ENCODE peak calls at places on chromosomes 4 and X, in nine cellular contexts. Q is SK-N-SH, J is Panc1, F is upper lobe of left lung, A is vagina, K is stomach, D is H1, O is HL-60, V is GM12878. P is an unnamed sample. For H3K27me3, the result is how much of the 10 kb centered on the place peaks cover.

GRCh38 chr4:26503427-26503826 is 13.1 kb upstream of the CCKAR start:
- DNase-seq in F (no peak), O (no peak), D (no peak), K (no peak), V (no peak), J (no peak), A (no peak), Q (no peak), P (no peak)

GRCh38 chr4:134465417-134465816 is 263.8 kb upstream of the PABPC4L start:
- DNase-seq in D (no peak), V (no peak), Q (no peak), F (no peak), K (no peak), A (no peak), J (no peak), O (no peak), P (no peak)

GRCh38 chr4:60201052-60201673 is 999.0 kb upstream of the ADGRL3 start:
- DNase-seq in F (no peak), Q (peak), V (no peak), J (peak), D (peak), K (peak), A (no peak), O (peak), P (no peak)

GRCh38 chr4:158020175-158020574 is 152.7 kb downstream of the GASK1B start:
- DNase-seq in K (no peak), Q (no peak), F (no peak), J (no peak), O (no peak), D (peak), V (no peak), A (no peak), P (peak)

GRCh38 chr4:2757426-2757825 is 1.3 kb upstream of the TNIP2 start:
- DNase-seq in F (no peak), V (no peak), O (no peak), A (no peak), D (no peak), J (no peak), Q (peak), K (no peak), P (no peak)

GRCh38 chrX:111322231-111322855 is 52.1 kb upstream of the CAPN6 start:
- DNase-seq in F (no peak), K (no peak), Q (no peak), D (no peak), J (no peak), V (no peak), A (no peak), O (no peak), P (no peak)

GRCh38 chr4:182764137-182764536 is 153.0 kb downstream of the DCTD start:
- DNase-seq in Q (no peak), K (no peak), D (no peak), A (no peak), J (no peak), V (no peak), O (no peak), F (no peak), P (no peak)

GRCh38 chr4:6071191-6071958 is 53.1 kb upstream of the C4orf50 start:
- DNase-seq in O (no peak), V (no peak), J (no peak), F (no peak), A (no peak), Q (no peak), K (no peak), D (no peak), P (peak)

GRCh38 chr4:1511441-1512041 is 105.3 kb upstream of the NKX1-1 start:
- DNase-seq in Q (peak), J (no peak), V (no peak), A (no peak), F (peak), K (no peak), D (no peak), O (peak), P (no peak)

DNA sequence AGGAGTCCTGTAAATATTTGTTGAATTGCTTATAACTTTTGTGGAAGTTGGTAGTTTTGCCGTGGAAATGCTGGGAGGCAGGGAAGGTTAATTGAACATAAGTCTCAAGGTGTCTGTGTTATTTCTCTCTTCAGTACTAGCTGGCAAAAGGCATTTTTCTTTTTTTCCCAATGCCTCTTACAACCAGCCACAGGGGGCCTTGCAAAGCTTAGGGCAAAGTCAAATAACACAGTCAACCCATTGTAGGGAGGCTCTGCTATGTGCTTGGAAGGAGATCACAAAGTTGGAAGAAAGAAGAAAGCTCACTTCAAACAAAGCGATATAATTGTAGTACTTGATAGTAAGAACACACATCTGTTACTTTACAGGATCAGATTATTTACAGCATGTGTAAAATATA is 802.6 kb downstream of the PDHA2 start:
- DNase-seq in Q (no peak), D (no peak), F (no peak), O (no peak), K (no peak), V (no peak), A (no peak), J (no peak), P (no peak)
- TF ChIP-seq CTCF in Q (no peak), D (no peak), F (no peak), O (no peak), K (no peak), V (no peak), A (no peak), J (no peak), P (no peak)

GRCh38 chr4:173571620-173572019 is 41.6 kb upstream of the HAND2 start:
- DNase-seq in Q (no peak), F (no peak), V (no peak), O (no peak), D (no peak), K (no peak), J (no peak), A (no peak), P (no peak)

GRCh38 chr4:173573286-173573685 is 43.3 kb upstream of the HAND2 start:
- DNase-seq in K (no peak), D (no peak), A (no peak), F (no peak), O (no peak), V (no peak), J (no peak), Q (no peak), P (peak)

GRCh38 chr4:173572493-173573129 is 42.6 kb upstream of the HAND2 start:
- DNase-seq in D (no peak), O (no peak), F (no peak), V (no peak), K (no peak), A (no peak), J (no peak), Q (no peak), P (no peak)

GRCh38 chr4:173575482-173576152 is 45.6 kb upstream of the HAND2 start:
- DNase-seq in Q (no peak), V (no peak), D (no peak), A (no peak), O (no peak), K (no peak), F (no peak), J (no peak), P (no peak)

GRCh38 chr4:173573725-173574124 is 43.7 kb upstream of the HAND2 start:
- DNase-seq in J (no peak), Q (no peak), D (no peak), V (no peak), A (no peak), F (no peak), K (no peak), O (no peak), P (no peak)
- TF ChIP-seq POLR2AphosphoS5 in J (no peak), Q (no peak), D (no peak), V (no peak), A (no peak), F (no peak), K (no peak), O (no peak), P (peak)

GRCh38 chrX:124332481-124333424 is at the start of gene TEX13D:
- DNase-seq in A (no peak), O (no peak), J (no peak), Q (no peak), K (no peak), V (no peak), F (peak), D (no peak), P (no peak)
- H3K27me3 ChIP-seq in A (under half), O (under half), J (under half), Q (under half), K (under half), V (under half), F (under half), D (under half), P (under half)

GRCh38 chrX:118756111-118756510 is 28.7 kb downstream of the IL13RA1 start:
- DNase-seq in D (no peak), O (peak), Q (no peak), A (no peak), V (no peak), F (no peak), J (no peak), K (no peak), P (no peak)

GRCh38 chrX:118755633-118756032 is 28.2 kb downstream of the IL13RA1 start:
- DNase-seq in O (no peak), V (no peak), F (no peak), K (no peak), Q (no peak), A (no peak), D (no peak), J (no peak), P (no peak)

DNA sequence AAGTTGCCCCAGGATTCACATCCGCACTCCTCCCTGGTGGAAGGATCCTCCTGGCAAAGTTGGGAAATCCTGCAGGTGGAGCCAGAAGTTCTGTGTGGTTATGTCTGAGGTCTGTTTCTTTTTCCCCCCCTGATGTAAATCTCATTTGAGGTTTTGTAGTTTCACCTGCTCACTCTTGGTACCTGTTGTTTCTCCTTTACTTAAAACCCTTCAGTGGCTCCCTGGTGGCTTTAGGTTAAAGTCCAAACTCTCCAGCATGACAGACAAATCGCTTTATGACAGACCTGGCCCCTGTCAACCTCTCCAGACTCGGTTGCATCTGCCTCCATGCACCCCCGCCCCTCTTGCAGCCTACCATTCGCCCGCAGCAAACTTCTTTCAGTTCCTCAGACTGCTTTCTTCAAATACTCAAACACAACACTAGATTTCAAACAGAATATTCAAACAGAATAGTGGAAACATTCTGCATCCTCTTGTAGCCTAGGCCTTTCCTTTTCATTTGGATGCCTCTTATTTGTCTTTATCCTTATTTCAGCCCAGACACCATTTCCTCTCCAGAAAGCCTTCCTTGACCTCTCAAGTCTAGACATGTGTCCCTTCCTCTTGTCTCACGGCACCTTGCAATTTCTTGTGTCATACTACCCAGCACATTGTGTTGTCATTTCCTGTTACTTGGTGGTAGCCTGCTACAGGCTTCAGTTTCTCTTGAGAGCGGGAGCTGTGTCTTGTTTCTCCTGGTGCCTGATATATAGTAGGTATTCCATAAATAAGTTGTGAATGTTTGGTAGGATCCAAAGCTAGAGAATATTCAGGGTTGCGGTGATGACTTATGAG is 24.8 kb downstream of the IL13RA1 start:
- DNase-seq in O (peak), Q (no peak), F (no peak), J (no peak), V (peak), A (no peak), D (no peak), K (no peak), P (no peak)
- TF ChIP-seq CTCF in O (no peak), Q (no peak), F (no peak), J (no peak), V (no peak), A (no peak), D (no peak), K (no peak), P (no peak)

GRCh38 chr4:39324897-39325613 is 41.1 kb downstream of the RFC1 start:
- DNase-seq in D (no peak), V (no peak), F (no peak), A (no peak), Q (no peak), J (no peak), O (no peak), K (no peak), P (no peak)

GRCh38 chr4:39319678-39320077 is 46.5 kb downstream of the RFC1 start:
- DNase-seq in Q (peak), K (no peak), D (no peak), V (no peak), F (peak), A (no peak), J (peak), O (no peak), P (no peak)

GRCh38 chr4:39323836-39324235 is 42.3 kb downstream of the RFC1 start:
- DNase-seq in O (no peak), K (no peak), D (no peak), J (no peak), F (no peak), Q (no peak), A (no peak), V (no peak), P (no peak)

GRCh38 chr4:39324446-39324845 is 41.7 kb downstream of the RFC1 start:
- DNase-seq in F (no peak), O (no peak), K (no peak), A (no peak), D (no peak), J (no peak), Q (no peak), V (no peak), P (no peak)

DNA sequence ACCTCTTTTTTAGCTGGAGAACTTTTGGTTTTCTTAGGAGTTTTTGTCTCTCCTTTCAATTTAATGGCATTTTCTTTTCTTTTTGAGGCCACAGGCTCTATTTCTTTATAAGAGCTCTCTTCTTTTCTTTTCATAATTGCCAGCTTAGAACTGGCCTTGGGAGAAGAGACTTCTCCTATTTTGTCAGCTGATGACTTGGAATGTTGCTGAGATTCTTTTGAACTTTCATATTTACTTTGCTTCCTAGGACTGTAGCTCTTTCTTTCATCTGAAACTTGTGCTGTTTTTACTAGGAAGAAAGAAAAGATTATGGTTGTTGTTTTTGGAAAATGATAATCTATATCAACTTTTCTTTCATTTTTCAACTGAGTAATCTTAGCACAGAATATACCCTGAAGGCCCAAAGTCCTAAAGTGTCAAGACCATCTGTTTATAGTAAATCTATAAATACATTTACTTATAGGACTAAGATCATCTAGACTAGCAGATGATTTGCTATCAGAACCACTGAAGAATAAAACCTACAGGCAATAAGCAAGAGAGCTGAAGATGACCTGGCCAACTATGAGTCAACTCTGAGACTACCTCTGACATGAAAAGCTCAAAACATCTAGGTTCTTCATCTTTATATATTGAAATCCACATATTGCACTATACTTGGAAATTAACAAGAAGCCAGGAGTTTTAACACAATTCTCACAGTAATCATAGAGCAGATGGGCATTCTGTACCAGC is 45.6 kb downstream of the RFC1 start:
- DNase-seq in V (no peak), D (no peak), Q (no peak), K (no peak), F (no peak), J (no peak), O (no peak), A (no peak), P (no peak)
- TF ChIP-seq POLR2AphosphoS5 in V (no peak), D (no peak), Q (no peak), K (no peak), F (no peak), J (no peak), O (no peak), A (no peak), P (no peak)

DNA sequence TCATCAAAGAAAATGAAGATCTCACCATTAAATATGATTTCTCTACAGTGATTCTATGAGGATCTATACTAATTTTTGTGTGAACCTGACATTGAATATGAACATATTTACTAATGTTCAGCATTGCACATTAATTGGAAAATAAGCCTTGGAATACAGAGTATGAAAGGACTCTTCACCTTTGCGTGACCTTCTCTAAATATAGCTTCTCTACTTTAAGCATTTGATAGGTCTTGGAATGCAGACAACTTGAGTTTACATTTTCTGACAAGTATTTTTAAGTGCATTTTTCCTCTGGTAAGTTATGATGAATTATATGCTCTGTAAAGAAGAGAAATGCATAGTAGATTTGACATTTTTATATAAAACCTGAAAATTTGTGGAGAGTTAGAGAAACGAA is 372.0 kb downstream of the GABRG1 start:
- DNase-seq in O (no peak), F (no peak), Q (no peak), K (no peak), J (no peak), A (no peak), D (no peak), V (no peak), P (no peak)
- H3K27me3 ChIP-seq in O (under half), F (under half), Q (under half), K (under half), J (under half), A (under half), D (under half), V (under half), P (under half)

GRCh38 chrX:66635360-66635759 is 3.5 kb downstream of the EDA2R start:
- DNase-seq in O (no peak), V (no peak), A (no peak), J (no peak), D (no peak), Q (no peak), K (no peak), F (no peak), P (no peak)

GRCh38 chrX:66634272-66634671 is 4.6 kb downstream of the EDA2R start:
- DNase-seq in V (no peak), A (no peak), Q (no peak), J (no peak), D (no peak), K (no peak), F (no peak), O (no peak), P (no peak)

GRCh38 chrX:66632473-66632872 is 6.4 kb downstream of the EDA2R start:
- DNase-seq in Q (no peak), J (no peak), O (no peak), F (no peak), V (no peak), D (no peak), A (no peak), K (no peak), P (no peak)

GRCh38 chrX:66632986-66633385 is 5.9 kb downstream of the EDA2R start:
- DNase-seq in J (no peak), O (no peak), Q (no peak), D (no peak), A (no peak), K (no peak), V (no peak), F (no peak), P (no peak)

GRCh38 chrX:66633541-66633940 is 5.3 kb downstream of the EDA2R start:
- DNase-seq in D (no peak), O (no peak), K (no peak), J (no peak), Q (no peak), A (no peak), V (no peak), F (no peak), P (no peak)
- TF ChIP-seq CTCF in D (no peak), O (no peak), K (no peak), J (no peak), Q (no peak), A (no peak), V (no peak), F (no peak), P (no peak)

GRCh38 chr4:4270529-4270928 is 19.4 kb downstream of the LYAR start:
- DNase-seq in O (no peak), Q (no peak), A (no peak), D (no peak), V (no peak), F (no peak), J (no peak), K (no peak), P (no peak)

GRCh38 chr4:4269326-4269725 is 20.6 kb downstream of the LYAR start:
- DNase-seq in A (no peak), V (no peak), D (no peak), O (no peak), F (no peak), Q (no peak), K (no peak), J (no peak), P (no peak)

GRCh38 chr4:4268753-4269152 is 20.7 kb upstream of the TMEM128 start:
- DNase-seq in A (no peak), F (no peak), Q (no peak), K (no peak), J (no peak), O (no peak), V (no peak), D (no peak), P (no peak)

GRCh38 chr4:4267981-4268380 is 20.0 kb upstream of the TMEM128 start:
- DNase-seq in K (no peak), V (no peak), O (no peak), D (no peak), Q (no peak), J (no peak), A (no peak), F (no peak), P (no peak)

DNA sequence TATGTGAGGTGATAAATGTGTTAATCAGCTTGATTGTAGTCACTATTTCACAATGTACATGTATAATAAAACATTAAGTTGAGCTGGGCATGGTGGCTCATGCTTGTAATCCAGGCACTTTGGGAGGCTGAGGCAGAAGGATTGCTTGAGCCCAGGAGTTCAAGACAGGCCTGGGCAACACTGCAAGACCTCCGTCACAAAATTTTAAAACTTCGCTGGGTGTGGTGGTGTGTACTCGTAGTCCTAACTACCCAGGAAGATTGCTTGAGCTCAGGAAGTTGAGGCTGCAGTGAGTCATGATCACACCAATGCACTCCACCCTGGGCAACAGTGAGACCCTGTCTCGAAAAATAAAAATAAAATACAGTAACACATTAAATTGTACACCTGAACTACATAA is 20.1 kb downstream of the LYAR start:
- DNase-seq in A (no peak), J (no peak), V (no peak), K (no peak), O (no peak), Q (no peak), F (no peak), D (no peak), P (no peak)
- TF ChIP-seq POLR2AphosphoS5 in A (no peak), J (no peak), V (no peak), K (no peak), O (no peak), Q (no peak), F (no peak), D (no peak), P (no peak)

GRCh38 chr4:78754872-78755271 is 21.3 kb upstream of the BMP2K start:
- DNase-seq in A (no peak), D (no peak), K (no peak), V (no peak), F (no peak), J (no peak), Q (no peak), O (no peak), P (no peak)
- H3K27me3 ChIP-seq in A (under half), D (under half), K (under half), V (under half), F (under half), J (under half), Q (under half), O (under half), P (under half)

GRCh38 chr4:70839537-70840093 is at the start of gene GRSF1:
- DNase-seq in F (peak), O (peak), K (peak), J (no peak), V (peak), Q (peak), A (no peak), D (peak), P (peak)
- TF ChIP-seq CTCF in F (peak), O (no peak), K (no peak), J (no peak), V (no peak), Q (no peak), A (no peak), D (no peak), P (no peak)

P was measured in sigmoid colon.